ENCODE peak calls at places on chromosome 22, in nine cellular contexts. C is colonic mucosa; U is CD8-positive, alpha-beta T cell; R is mesenchymal stem cell; M is upper lobe of right lung; H is HL-60; P is lower lobe of right lung; B is neural progenitor cell; D is pancreas. Z is an unnamed sample.
A peak's percentile ranks its signal among the peaks of the same experiment; 100 is the strongest.

GRCh38 chr22:19981961-19982920 is 34.4 kb downstream of the ARVCF start:
- DNase-seq in C (no peak), U (no peak), R (no peak), M (no peak), H (no peak), P (no peak), B (no peak), D (peak; percentile 18), Z (no peak)

GRCh38 chr22:37032535-37033460 is 13.3 kb downstream of the MPST start:
- DNase-seq in C (peak; percentile 89), U (no peak), R (peak; percentile 63), M (peak; percentile 90), H (peak; percentile 91), P (peak; percentile 88), B (no peak), D (peak; percentile 85), Z (no peak)

GRCh38 chr22:25628494-25628893 is 64.0 kb downstream of the GRK3 start:
- DNase-seq in C (no peak), U (no peak), R (no peak), M (no peak), H (no peak), P (no peak), B (no peak), D (no peak), Z (no peak)

GRCh38 chr22:36546932-36547331 is 18.0 kb upstream of the EIF3D start:
- DNase-seq in C (no peak), U (no peak), R (peak; percentile 91), M (no peak), H (no peak), P (no peak), B (no peak), D (no peak), Z (no peak)

GRCh38 chr22:49380828-49381114 is 446.9 kb downstream of the BRD1 start:
- DNase-seq in C (no peak), U (no peak), R (no peak), M (no peak), H (no peak), P (no peak), B (no peak), D (no peak), Z (no peak)

GRCh38 chr22:49208768-49209252 is 618.9 kb downstream of the BRD1 start:
- DNase-seq in C (no peak), U (no peak), R (no peak), M (peak; percentile 28), H (no peak), P (no peak), B (peak; percentile 81), D (no peak), Z (no peak)

GRCh38 chr22:47715866-47716578 is 953.6 kb downstream of the TBC1D22A start:
- DNase-seq in C (no peak), U (no peak), R (no peak), M (no peak), H (no peak), P (no peak), B (no peak), D (no peak), Z (no peak)

GRCh38 chr22:49154433-49154832 is 673.2 kb downstream of the BRD1 start:
- DNase-seq in C (no peak), U (no peak), R (no peak), M (no peak), H (no peak), P (no peak), B (no peak), D (no peak), Z (no peak)

GRCh38 chr22:37401401-37401859 is 25.8 kb downstream of the ELFN2 start:
- DNase-seq in C (peak; percentile 24), U (no peak), R (no peak), M (no peak), H (no peak), P (no peak), B (no peak), D (no peak), Z (no peak)

GRCh38 chr22:36162127-36163034 is 1.8 kb upstream of the APOL3 start:
- DNase-seq in C (no peak), U (no peak), R (no peak), M (no peak), H (no peak), P (no peak), B (no peak), D (no peak), Z (peak; percentile 80)

GRCh38 chr22:49305966-49306631 is 521.6 kb downstream of the BRD1 start:
- DNase-seq in C (peak; percentile 7), U (no peak), R (no peak), M (peak; percentile 53), H (no peak), P (no peak), B (no peak), D (no peak), Z (no peak)

GRCh38 chr22:48709453-48709852 is 1118.2 kb downstream of the BRD1 start:
- DNase-seq in C (no peak), U (no peak), R (no peak), M (peak; percentile 59), H (no peak), P (no peak), B (no peak), D (no peak), Z (no peak)

GRCh38 chr22:20243545-20244249 is 24.4 kb downstream of the RTN4R start:
- DNase-seq in C (peak; percentile 64), U (no peak), R (peak; percentile 56), M (peak; percentile 89), H (peak; percentile 77), P (peak; percentile 83), B (no peak), D (no peak), Z (peak; percentile 55)

GRCh38 chr22:49715450-49715849 is 112.2 kb downstream of the BRD1 start:
- DNase-seq in C (no peak), U (no peak), R (no peak), M (no peak), H (no peak), P (no peak), B (no peak), D (no peak), Z (no peak)

GRCh38 chr22:46574993-46575914 is 37.8 kb upstream of the CELSR1 start:
- DNase-seq in C (peak; percentile 74), U (no peak), R (peak; percentile 50), M (peak; percentile 75), H (no peak), P (peak; percentile 51), B (peak; percentile 30), D (peak; percentile 82), Z (no peak)

GRCh38 chr22:23579870-23580585 is at the start of gene IGLL1:
- DNase-seq in C (no peak), U (no peak), R (no peak), M (no peak), H (peak; percentile 39), P (no peak), B (no peak), D (no peak), Z (no peak)

GRCh38 chr22:30453731-30454510 is 17.9 kb downstream of the SEC14L3 start:
- DNase-seq in C (no peak), U (no peak), R (peak; percentile 12), M (peak; percentile 82), H (peak; percentile 74), P (peak; percentile 75), B (peak; percentile 50), D (no peak), Z (no peak)

DNA sequence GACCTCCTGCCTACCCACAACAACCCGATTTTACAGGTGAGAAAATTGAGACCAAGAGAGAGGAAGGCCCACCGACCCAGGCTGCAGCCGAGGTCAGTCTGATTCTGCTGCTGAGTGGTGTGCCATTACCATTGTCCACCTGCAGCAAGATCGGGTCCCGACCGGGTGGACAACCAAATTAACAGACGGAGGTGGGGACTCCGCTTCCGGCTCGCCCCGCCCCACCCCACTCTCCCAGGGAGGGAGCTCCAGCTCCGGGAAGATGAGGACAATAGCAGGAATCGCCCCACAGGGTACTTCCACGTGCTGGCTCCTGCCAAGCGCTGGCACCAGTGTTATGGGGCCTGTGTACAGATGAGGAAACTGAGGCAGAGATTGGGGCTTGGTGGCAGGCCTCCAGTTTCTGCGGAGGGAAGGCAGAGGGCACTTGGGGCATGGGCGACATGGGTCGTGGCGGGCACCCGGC is 425 bp upstream of the KDELR3 start:
- DNase-seq in C (peak; percentile 58), U (no peak), R (no peak), M (peak; percentile 69), H (no peak), P (no peak), B (no peak), D (peak; percentile 24), Z (no peak)
- H3K27ac ChIP-seq in C (peak overlapping the region; percentile 32), U (no peak overlapping the region), R (no peak overlapping the region), M (no peak overlapping the region), H (no peak overlapping the region), P (peak overlapping the region; percentile 69), B (no peak overlapping the region), D (no peak overlapping the region), Z (peak overlapping the region; percentile 16)

GRCh38 chr22:28112130-28112529 is 193.1 kb upstream of the PITPNB start:
- DNase-seq in C (no peak), U (no peak), R (no peak), M (no peak), H (no peak), P (no peak), B (no peak), D (no peak), Z (no peak)
- H3K4me3 ChIP-seq in C (no peak overlapping the region), U (no peak overlapping the region), R (no peak overlapping the region), M (no peak overlapping the region), H (no peak overlapping the region), P (no peak overlapping the region), B (peak overlapping the region; percentile 15), D (no peak overlapping the region), Z (no peak overlapping the region)

DNA sequence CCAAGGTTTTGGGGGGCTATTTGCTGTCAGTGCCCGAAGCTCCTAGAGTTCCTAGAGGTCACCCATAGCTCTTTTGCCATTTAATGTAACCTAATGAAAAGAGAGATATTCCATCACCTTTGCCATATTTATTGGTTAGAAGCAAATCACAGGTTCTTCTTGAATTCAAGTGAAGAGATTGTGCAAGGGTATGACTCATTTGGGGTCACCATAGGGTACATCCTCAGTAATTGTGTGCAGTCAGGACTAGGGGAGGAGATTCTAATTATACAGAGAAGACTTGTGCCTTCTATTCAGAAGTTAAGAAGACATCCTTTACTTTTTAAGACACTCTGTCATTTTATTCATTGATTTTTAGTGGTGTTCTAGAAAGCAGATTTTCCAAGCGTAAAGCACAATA is 6.9 kb upstream of the PRAME start:
- DNase-seq in C (no peak), U (no peak), R (peak; percentile 21), M (no peak), H (no peak), P (no peak), B (no peak), D (no peak), Z (no peak)
- H3K27me3 ChIP-seq in C (no peaks in the 10 kb centered on the region), U (no peaks in the 10 kb centered on the region), R (peaks cover 47% of the 10 kb centered on the region), M (peaks cover 22% of the 10 kb centered on the region), H (peaks cover 3% of the 10 kb centered on the region), P (peaks cover 8% of the 10 kb centered on the region), B (peaks cover 100% of the 10 kb centered on the region), D (no peaks in the 10 kb centered on the region), Z (peaks cover 3% of the 10 kb centered on the region)

DNA sequence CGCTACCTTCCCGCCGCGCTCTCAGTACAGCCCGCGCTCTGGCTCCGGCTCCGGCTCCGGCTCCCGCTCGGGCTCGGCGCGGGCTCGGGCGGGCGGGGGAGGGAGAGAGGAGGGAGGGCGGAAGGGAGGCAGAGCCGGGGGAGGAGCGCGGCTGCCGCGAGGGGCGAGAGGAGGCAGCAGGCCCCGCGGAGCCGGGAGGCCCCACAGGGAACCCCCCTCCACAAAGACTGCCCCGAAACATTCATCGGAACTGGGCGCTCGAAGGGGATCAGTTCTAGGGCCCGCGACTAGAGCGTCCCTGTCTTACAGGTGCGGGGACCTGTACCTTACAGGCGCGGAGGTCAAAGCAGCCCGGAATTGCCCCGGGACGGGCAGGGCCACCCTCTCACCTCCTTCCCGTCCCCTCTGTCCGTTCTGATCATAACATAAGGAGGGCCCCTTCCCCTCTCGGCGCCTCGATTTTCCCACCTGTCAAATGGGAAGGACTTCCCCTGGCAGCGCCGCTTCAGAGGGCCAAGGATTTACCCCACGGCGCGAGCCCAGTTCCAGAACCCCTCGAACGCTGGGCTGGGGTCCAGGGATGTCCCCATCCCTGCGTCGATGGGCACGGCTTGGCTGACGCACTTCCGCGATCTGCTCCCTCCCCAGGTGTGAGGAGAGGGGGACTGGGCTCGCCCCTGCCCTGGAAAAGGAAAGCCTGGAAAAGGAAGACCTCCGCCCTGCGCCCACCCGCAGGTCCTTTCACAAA is at the start of gene SHISA8:
- DNase-seq in C (peak; percentile 58), U (peak; percentile 32), R (peak; percentile 54), M (peak; percentile 78), H (peak; percentile 20), P (no peak), B (peak; percentile 79), D (peak; percentile 58), Z (peak; percentile 59)
- H3K27ac ChIP-seq in C (no peak within 1 kb of the TSS), U (no peak within 1 kb of the TSS), R (no peak within 1 kb of the TSS), M (no peak within 1 kb of the TSS), H (no peak within 1 kb of the TSS), P (no peak within 1 kb of the TSS), B (no peak within 1 kb of the TSS), D (no peak within 1 kb of the TSS), Z (no peak within 1 kb of the TSS)

Z was measured in CD8-positive, alpha-beta memory T cell.